ENCODE peak calls at places on chromosomes 16 and 17, in six cellular contexts. H is NT2/D1; N is AG04449; F is CD4-positive, alpha-beta memory T cell; T is AG20443; R is globus pallidus. D is an unnamed sample.

GRCh38 chr16:67235816-67236547 is 9.1 kb downstream of the TMEM208 start:
- DNase-seq in H (no peak), N (no peak), F (no peak), T (peak; percentile 35), R (no peak), D (no peak)

GRCh38 chr17:77684803-77685580 is 273.5 kb upstream of the TNRC6C start:
- DNase-seq in H (no peak), N (no peak), F (no peak), T (no peak), R (no peak), D (no peak)

GRCh38 chr16:52912565-52913173 is 140.0 kb downstream of the CHD9NB start:
- DNase-seq in H (peak; percentile 81), N (peak; percentile 1), F (no peak), T (peak; percentile 68), R (peak; percentile 58), D (peak; percentile 51)

GRCh38 chr17:40671282-40671681 is 6.3 kb upstream of the KRT222 start:
- DNase-seq in H (no peak), N (no peak), F (no peak), T (no peak), R (no peak), D (peak; percentile 92)

GRCh38 chr17:66098040-66098439 is 93.9 kb downstream of the CEP112 start:
- DNase-seq in H (no peak), N (no peak), F (no peak), T (no peak), R (no peak), D (no peak)

GRCh38 chr16:54812229-54812628 is 118.4 kb upstream of the IRX5 start:
- DNase-seq in H (no peak), N (no peak), F (no peak), T (peak; percentile 23), R (no peak), D (no peak)

GRCh38 chr17:16286009-16286946 is 67.0 kb downstream of the CENPV start:
- DNase-seq in H (peak; percentile 87), N (peak; percentile 88), F (peak; percentile 77), T (peak; percentile 90), R (peak; percentile 20), D (peak; percentile 12)

GRCh38 chr16:57475711-57476339 is 10.5 kb downstream of the DOK4 start:
- DNase-seq in H (peak; percentile 85), N (no peak), F (peak; percentile 75), T (no peak), R (no peak), D (peak; percentile 46)

GRCh38 chr17:19728114-19728495 is 11.7 kb upstream of the SLC47A2 start:
- DNase-seq in H (no peak), N (peak; percentile 26), F (no peak), T (peak; percentile 89), R (peak; percentile 90), D (peak; percentile 81)

GRCh38 chr17:8285270-8286181 is 2.9 kb upstream of the RANGRF start:
- DNase-seq in H (no peak), N (no peak), F (no peak), T (no peak), R (no peak), D (no peak)

GRCh38 chr16:58198022-58198683 is at the start of gene CSNK2A2:
- DNase-seq in H (peak; percentile 42), N (no peak), F (peak; percentile 66), T (peak; percentile 99), R (peak; percentile 59), D (peak; percentile 61)

GRCh38 chr16:11546522-11547485 is 39.9 kb downstream of the LITAF start:
- DNase-seq in H (no peak), N (peak; percentile 23), F (no peak), T (peak; percentile 51), R (peak; percentile 83), D (no peak)

GRCh38 chr17:57665128-57665527 is 80.0 kb downstream of the CCDC182 start:
- DNase-seq in H (no peak), N (no peak), F (no peak), T (no peak), R (no peak), D (peak; percentile 27)

D was measured in G401.